ENCODE peak calls at places on chromosomes 4 and X, in nine cellular contexts. One of them, this sample, is unnamed.

GRCh38 chr4:129545599-129546278 is 449.8 kb downstream of the C4orf33 start:
- DNase-seq in left colon: peak; percentile 61
- DNase-seq in SJSA1: no peak
- DNase-seq in nucleus accumbens: no peak
- DNase-seq in ELF-1: no peak
- DNase-seq in NCI-H1092: peak; percentile 3
- DNase-seq in activated CD8-positive, alpha-beta memory T cell treated with anti-CD3 and anti-CD28 coated beads for 4 hours: no peak
- DNase-seq in cardiac septum: peak; percentile 86
- DNase-seq in activated CD4-positive, alpha-beta T cell treated with anti-CD3 and anti-CD28 coated beads, Interleukin-2, amount 10 ng/mL, durations not matched to agents 7 days and 5 days: no peak
- DNase-seq in this sample: peak; percentile 72

GRCh38 chrX:11666180-11666579 is 460 bp upstream of the ARHGAP6 start:
- DNase-seq in nucleus accumbens: no peak
- DNase-seq in ELF-1: peak; percentile 92
- DNase-seq in SJSA1: no peak
- DNase-seq in activated CD4-positive, alpha-beta T cell treated with anti-CD3 and anti-CD28 coated beads, Interleukin-2, amount 10 ng/mL, durations not matched to agents 7 days and 5 days: no peak
- DNase-seq in activated CD8-positive, alpha-beta memory T cell treated with anti-CD3 and anti-CD28 coated beads for 4 hours: no peak
- DNase-seq in NCI-H1092: no peak
- DNase-seq in left colon: no peak
- DNase-seq in cardiac septum: no peak
- DNase-seq in this sample: no peak

GRCh38 chr4:102959503-102959902 is 60.0 kb downstream of the SLC9B1 start:
- DNase-seq in cardiac septum: no peak
- DNase-seq in activated CD8-positive, alpha-beta memory T cell treated with anti-CD3 and anti-CD28 coated beads for 4 hours: no peak
- DNase-seq in ELF-1: no peak
- DNase-seq in left colon: no peak
- DNase-seq in SJSA1: no peak
- DNase-seq in nucleus accumbens: no peak
- DNase-seq in activated CD4-positive, alpha-beta T cell treated with anti-CD3 and anti-CD28 coated beads, Interleukin-2, amount 10 ng/mL, durations not matched to agents 7 days and 5 days: no peak
- DNase-seq in NCI-H1092: no peak
- DNase-seq in this sample: no peak

GRCh38 chrX:11382935-11383334 is 89.7 kb downstream of the AMELX start:
- DNase-seq in activated CD4-positive, alpha-beta T cell treated with anti-CD3 and anti-CD28 coated beads, Interleukin-2, amount 10 ng/mL, durations not matched to agents 7 days and 5 days: no peak
- DNase-seq in SJSA1: no peak
- DNase-seq in ELF-1: no peak
- DNase-seq in cardiac septum: no peak
- DNase-seq in NCI-H1092: no peak
- DNase-seq in left colon: no peak
- DNase-seq in nucleus accumbens: no peak
- DNase-seq in activated CD8-positive, alpha-beta memory T cell treated with anti-CD3 and anti-CD28 coated beads for 4 hours: no peak
- DNase-seq in this sample: no peak

GRCh38 chrX:39866229-39866628 is 231.5 kb downstream of the BCOR start:
- DNase-seq in activated CD4-positive, alpha-beta T cell treated with anti-CD3 and anti-CD28 coated beads, Interleukin-2, amount 10 ng/mL, durations not matched to agents 7 days and 5 days: no peak
- DNase-seq in left colon: no peak
- DNase-seq in activated CD8-positive, alpha-beta memory T cell treated with anti-CD3 and anti-CD28 coated beads for 4 hours: no peak
- DNase-seq in cardiac septum: no peak
- DNase-seq in nucleus accumbens: no peak
- DNase-seq in ELF-1: no peak
- DNase-seq in NCI-H1092: no peak
- DNase-seq in SJSA1: no peak
- DNase-seq in this sample: no peak

GRCh38 chrX:49242545-49243066 is 7.3 kb downstream of the CCDC22 start:
- DNase-seq in activated CD8-positive, alpha-beta memory T cell treated with anti-CD3 and anti-CD28 coated beads for 4 hours: no peak
- DNase-seq in SJSA1: no peak
- DNase-seq in left colon: no peak
- DNase-seq in NCI-H1092: no peak
- DNase-seq in cardiac septum: no peak
- DNase-seq in nucleus accumbens: no peak
- DNase-seq in activated CD4-positive, alpha-beta T cell treated with anti-CD3 and anti-CD28 coated beads, Interleukin-2, amount 10 ng/mL, durations not matched to agents 7 days and 5 days: no peak
- DNase-seq in ELF-1: no peak
- DNase-seq in this sample: no peak

GRCh38 chrX:101287402-101287801 is 3.7 kb downstream of the TAF7L start:
- DNase-seq in nucleus accumbens: no peak
- DNase-seq in left colon: no peak
- DNase-seq in ELF-1: no peak
- DNase-seq in SJSA1: no peak
- DNase-seq in cardiac septum: no peak
- DNase-seq in activated CD4-positive, alpha-beta T cell treated with anti-CD3 and anti-CD28 coated beads, Interleukin-2, amount 10 ng/mL, durations not matched to agents 7 days and 5 days: peak; percentile 28
- DNase-seq in NCI-H1092: peak; percentile 1
- DNase-seq in activated CD8-positive, alpha-beta memory T cell treated with anti-CD3 and anti-CD28 coated beads for 4 hours: no peak
- DNase-seq in this sample: no peak

GRCh38 chrX:153411988-153412574 is 809 bp downstream of the ZFP92 start:
- DNase-seq in activated CD8-positive, alpha-beta memory T cell treated with anti-CD3 and anti-CD28 coated beads for 4 hours: no peak
- DNase-seq in NCI-H1092: no peak
- DNase-seq in nucleus accumbens: no peak
- DNase-seq in ELF-1: no peak
- DNase-seq in left colon: no peak
- DNase-seq in cardiac septum: peak; percentile 51
- DNase-seq in activated CD4-positive, alpha-beta T cell treated with anti-CD3 and anti-CD28 coated beads, Interleukin-2, amount 10 ng/mL, durations not matched to agents 7 days and 5 days: no peak
- DNase-seq in SJSA1: no peak
- DNase-seq in this sample: no peak

GRCh38 chr4:70556856-70557255 is 35.2 kb upstream of the AMBN start:
- DNase-seq in activated CD8-positive, alpha-beta memory T cell treated with anti-CD3 and anti-CD28 coated beads for 4 hours: no peak
- DNase-seq in nucleus accumbens: no peak
- DNase-seq in activated CD4-positive, alpha-beta T cell treated with anti-CD3 and anti-CD28 coated beads, Interleukin-2, amount 10 ng/mL, durations not matched to agents 7 days and 5 days: no peak
- DNase-seq in cardiac septum: no peak
- DNase-seq in ELF-1: no peak
- DNase-seq in NCI-H1092: no peak
- DNase-seq in left colon: no peak
- DNase-seq in SJSA1: no peak
- DNase-seq in this sample: no peak

GRCh38 chrX:40931921-40932320 is 153.3 kb upstream of the USP9X start:
- DNase-seq in activated CD8-positive, alpha-beta memory T cell treated with anti-CD3 and anti-CD28 coated beads for 4 hours: no peak
- DNase-seq in NCI-H1092: no peak
- DNase-seq in cardiac septum: no peak
- DNase-seq in activated CD4-positive, alpha-beta T cell treated with anti-CD3 and anti-CD28 coated beads, Interleukin-2, amount 10 ng/mL, durations not matched to agents 7 days and 5 days: no peak
- DNase-seq in ELF-1: no peak
- DNase-seq in SJSA1: no peak
- DNase-seq in left colon: no peak
- DNase-seq in nucleus accumbens: no peak
- DNase-seq in this sample: no peak

GRCh38 chrX:76148753-76149152 is 24.1 kb upstream of the PBDC1 start:
- DNase-seq in cardiac septum: no peak
- DNase-seq in nucleus accumbens: no peak
- DNase-seq in activated CD8-positive, alpha-beta memory T cell treated with anti-CD3 and anti-CD28 coated beads for 4 hours: no peak
- DNase-seq in left colon: no peak
- DNase-seq in SJSA1: no peak
- DNase-seq in NCI-H1092: no peak
- DNase-seq in activated CD4-positive, alpha-beta T cell treated with anti-CD3 and anti-CD28 coated beads, Interleukin-2, amount 10 ng/mL, durations not matched to agents 7 days and 5 days: peak; percentile 64
- DNase-seq in ELF-1: peak; percentile 50
- DNase-seq in this sample: no peak

GRCh38 chr4:70722199-70722791 is 531 bp downstream of the RUFY3 start:
- DNase-seq in cardiac septum: no peak
- DNase-seq in left colon: no peak
- DNase-seq in nucleus accumbens: no peak
- DNase-seq in ELF-1: no peak
- DNase-seq in SJSA1: no peak
- DNase-seq in activated CD8-positive, alpha-beta memory T cell treated with anti-CD3 and anti-CD28 coated beads for 4 hours: no peak
- DNase-seq in activated CD4-positive, alpha-beta T cell treated with anti-CD3 and anti-CD28 coated beads, Interleukin-2, amount 10 ng/mL, durations not matched to agents 7 days and 5 days: peak; percentile 38
- DNase-seq in NCI-H1092: peak; percentile 32
- DNase-seq in this sample: no peak

GRCh38 chr4:7186081-7186480 is 6.3 kb upstream of the SORCS2 start:
- DNase-seq in cardiac septum: peak; percentile 74
- DNase-seq in left colon: peak; percentile 15
- DNase-seq in SJSA1: no peak
- DNase-seq in ELF-1: no peak
- DNase-seq in NCI-H1092: no peak
- DNase-seq in nucleus accumbens: no peak
- DNase-seq in activated CD4-positive, alpha-beta T cell treated with anti-CD3 and anti-CD28 coated beads, Interleukin-2, amount 10 ng/mL, durations not matched to agents 7 days and 5 days: no peak
- DNase-seq in activated CD8-positive, alpha-beta memory T cell treated with anti-CD3 and anti-CD28 coated beads for 4 hours: no peak
- DNase-seq in this sample: no peak

GRCh38 chr4:183429489-183429888 is 14.9 kb upstream of the CDKN2AIP start:
- DNase-seq in left colon: no peak
- DNase-seq in SJSA1: peak; percentile 21
- DNase-seq in cardiac septum: no peak
- DNase-seq in activated CD8-positive, alpha-beta memory T cell treated with anti-CD3 and anti-CD28 coated beads for 4 hours: no peak
- DNase-seq in NCI-H1092: no peak
- DNase-seq in ELF-1: peak; percentile 35
- DNase-seq in nucleus accumbens: no peak
- DNase-seq in activated CD4-positive, alpha-beta T cell treated with anti-CD3 and anti-CD28 coated beads, Interleukin-2, amount 10 ng/mL, durations not matched to agents 7 days and 5 days: no peak
- DNase-seq in this sample: peak; percentile 13

GRCh38 chr4:8725071-8725841 is 132.7 kb downstream of the CPZ start:
- DNase-seq in activated CD4-positive, alpha-beta T cell treated with anti-CD3 and anti-CD28 coated beads, Interleukin-2, amount 10 ng/mL, durations not matched to agents 7 days and 5 days: no peak
- DNase-seq in cardiac septum: peak; percentile 71
- DNase-seq in NCI-H1092: no peak
- DNase-seq in nucleus accumbens: no peak
- DNase-seq in ELF-1: peak; percentile 49
- DNase-seq in left colon: peak; percentile 12
- DNase-seq in activated CD8-positive, alpha-beta memory T cell treated with anti-CD3 and anti-CD28 coated beads for 4 hours: no peak
- DNase-seq in SJSA1: peak; percentile 17
- DNase-seq in this sample: no peak

GRCh38 chr4:76527666-76528065 is 92.6 kb downstream of the SHROOM3 start:
- DNase-seq in cardiac septum: no peak
- DNase-seq in activated CD8-positive, alpha-beta memory T cell treated with anti-CD3 and anti-CD28 coated beads for 4 hours: no peak
- DNase-seq in left colon: no peak
- DNase-seq in activated CD4-positive, alpha-beta T cell treated with anti-CD3 and anti-CD28 coated beads, Interleukin-2, amount 10 ng/mL, durations not matched to agents 7 days and 5 days: no peak
- DNase-seq in ELF-1: no peak
- DNase-seq in nucleus accumbens: no peak
- DNase-seq in NCI-H1092: no peak
- DNase-seq in SJSA1: no peak
- DNase-seq in this sample: no peak

GRCh38 chr4:80619070-80619674 is 283.6 kb downstream of the CFAP299 start:
- DNase-seq in activated CD4-positive, alpha-beta T cell treated with anti-CD3 and anti-CD28 coated beads, Interleukin-2, amount 10 ng/mL, durations not matched to agents 7 days and 5 days: no peak
- DNase-seq in left colon: no peak
- DNase-seq in ELF-1: no peak
- DNase-seq in SJSA1: no peak
- DNase-seq in nucleus accumbens: no peak
- DNase-seq in activated CD8-positive, alpha-beta memory T cell treated with anti-CD3 and anti-CD28 coated beads for 4 hours: no peak
- DNase-seq in cardiac septum: no peak
- DNase-seq in NCI-H1092: no peak
- DNase-seq in this sample: no peak

GRCh38 chr4:165335163-165335703 is 7.8 kb downstream of the MSMO1 start:
- DNase-seq in activated CD4-positive, alpha-beta T cell treated with anti-CD3 and anti-CD28 coated beads, Interleukin-2, amount 10 ng/mL, durations not matched to agents 7 days and 5 days: no peak
- DNase-seq in cardiac septum: no peak
- DNase-seq in nucleus accumbens: no peak
- DNase-seq in SJSA1: no peak
- DNase-seq in activated CD8-positive, alpha-beta memory T cell treated with anti-CD3 and anti-CD28 coated beads for 4 hours: no peak
- DNase-seq in left colon: no peak
- DNase-seq in NCI-H1092: no peak
- DNase-seq in ELF-1: no peak
- DNase-seq in this sample: no peak

GRCh38 chr4:185270885-185271284 is 61.5 kb downstream of the SNX25 start:
- DNase-seq in activated CD8-positive, alpha-beta memory T cell treated with anti-CD3 and anti-CD28 coated beads for 4 hours: no peak
- DNase-seq in left colon: no peak
- DNase-seq in nucleus accumbens: no peak
- DNase-seq in NCI-H1092: no peak
- DNase-seq in SJSA1: no peak
- DNase-seq in cardiac septum: no peak
- DNase-seq in activated CD4-positive, alpha-beta T cell treated with anti-CD3 and anti-CD28 coated beads, Interleukin-2, amount 10 ng/mL, durations not matched to agents 7 days and 5 days: no peak
- DNase-seq in ELF-1: no peak
- DNase-seq in this sample: no peak

GRCh38 chr4:48268956-48269860 is at the start of gene TEC:
- DNase-seq in left colon: peak; percentile 60
- DNase-seq in ELF-1: peak; percentile 75
- DNase-seq in nucleus accumbens: no peak
- DNase-seq in cardiac septum: peak; percentile 78
- DNase-seq in SJSA1: no peak
- DNase-seq in activated CD8-positive, alpha-beta memory T cell treated with anti-CD3 and anti-CD28 coated beads for 4 hours: peak; percentile 5
- DNase-seq in activated CD4-positive, alpha-beta T cell treated with anti-CD3 and anti-CD28 coated beads, Interleukin-2, amount 10 ng/mL, durations not matched to agents 7 days and 5 days: peak; percentile 26
- DNase-seq in NCI-H1092: no peak
- DNase-seq in this sample: peak; percentile 70

GRCh38 chrX:10507181-10507580 is 113.2 kb downstream of the MID1 start:
- DNase-seq in nucleus accumbens: no peak
- DNase-seq in left colon: no peak
- DNase-seq in activated CD4-positive, alpha-beta T cell treated with anti-CD3 and anti-CD28 coated beads, Interleukin-2, amount 10 ng/mL, durations not matched to agents 7 days and 5 days: no peak
- DNase-seq in NCI-H1092: no peak
- DNase-seq in cardiac septum: no peak
- DNase-seq in ELF-1: no peak
- DNase-seq in SJSA1: peak; percentile 37
- DNase-seq in activated CD8-positive, alpha-beta memory T cell treated with anti-CD3 and anti-CD28 coated beads for 4 hours: no peak
- DNase-seq in this sample: no peak

GRCh38 chr4:8402181-8402597 is 38.3 kb downstream of the ACOX3 start:
- DNase-seq in SJSA1: no peak
- DNase-seq in activated CD4-positive, alpha-beta T cell treated with anti-CD3 and anti-CD28 coated beads, Interleukin-2, amount 10 ng/mL, durations not matched to agents 7 days and 5 days: no peak
- DNase-seq in ELF-1: no peak
- DNase-seq in cardiac septum: no peak
- DNase-seq in nucleus accumbens: no peak
- DNase-seq in NCI-H1092: no peak
- DNase-seq in activated CD8-positive, alpha-beta memory T cell treated with anti-CD3 and anti-CD28 coated beads for 4 hours: no peak
- DNase-seq in left colon: no peak
- DNase-seq in this sample: no peak

GRCh38 chr4:151097759-151098158 is 1.7 kb upstream of the RPS3A start:
- DNase-seq in activated CD8-positive, alpha-beta memory T cell treated with anti-CD3 and anti-CD28 coated beads for 4 hours: no peak
- DNase-seq in ELF-1: no peak
- DNase-seq in SJSA1: no peak
- DNase-seq in activated CD4-positive, alpha-beta T cell treated with anti-CD3 and anti-CD28 coated beads, Interleukin-2, amount 10 ng/mL, durations not matched to agents 7 days and 5 days: no peak
- DNase-seq in NCI-H1092: no peak
- DNase-seq in left colon: no peak
- DNase-seq in nucleus accumbens: no peak
- DNase-seq in cardiac septum: no peak
- DNase-seq in this sample: no peak

GRCh38 chr4:41792166-41792565 is 43.6 kb upstream of the PHOX2B start:
- DNase-seq in SJSA1: no peak
- DNase-seq in NCI-H1092: no peak
- DNase-seq in activated CD8-positive, alpha-beta memory T cell treated with anti-CD3 and anti-CD28 coated beads for 4 hours: no peak
- DNase-seq in ELF-1: no peak
- DNase-seq in cardiac septum: no peak
- DNase-seq in left colon: no peak
- DNase-seq in activated CD4-positive, alpha-beta T cell treated with anti-CD3 and anti-CD28 coated beads, Interleukin-2, amount 10 ng/mL, durations not matched to agents 7 days and 5 days: no peak
- DNase-seq in nucleus accumbens: no peak
- DNase-seq in this sample: no peak

GRCh38 chr4:52172166-52172565 is 121.1 kb downstream of the SPATA18 start:
- DNase-seq in SJSA1: no peak
- DNase-seq in nucleus accumbens: no peak
- DNase-seq in activated CD8-positive, alpha-beta memory T cell treated with anti-CD3 and anti-CD28 coated beads for 4 hours: no peak
- DNase-seq in NCI-H1092: no peak
- DNase-seq in left colon: no peak
- DNase-seq in activated CD4-positive, alpha-beta T cell treated with anti-CD3 and anti-CD28 coated beads, Interleukin-2, amount 10 ng/mL, durations not matched to agents 7 days and 5 days: no peak
- DNase-seq in cardiac septum: no peak
- DNase-seq in ELF-1: peak; percentile 2
- DNase-seq in this sample: no peak

GRCh38 chrX:103343105-103343504 is 13.1 kb downstream of the TCEAL7 start:
- DNase-seq in cardiac septum: no peak
- DNase-seq in nucleus accumbens: no peak
- DNase-seq in left colon: no peak
- DNase-seq in ELF-1: no peak
- DNase-seq in activated CD8-positive, alpha-beta memory T cell treated with anti-CD3 and anti-CD28 coated beads for 4 hours: no peak
- DNase-seq in SJSA1: no peak
- DNase-seq in activated CD4-positive, alpha-beta T cell treated with anti-CD3 and anti-CD28 coated beads, Interleukin-2, amount 10 ng/mL, durations not matched to agents 7 days and 5 days: peak; percentile 38
- DNase-seq in NCI-H1092: no peak
- DNase-seq in this sample: no peak

This sample was measured in lung.